ENCODE peak calls at places on chromosomes 7 and 10, in six cellular contexts. P is colonic mucosa, I is fibroblast of mammary gland, E is GM13976, D is brain microvascular endothelial cell, C is progenitor cell of endocrine pancreas. X is an unnamed sample.

GRCh38 chr7:155340071-155340531 is 42.4 kb downstream of the INSIG1 start:
- DNase-seq in E (no peak), P (no peak), I (no peak), C (no peak), D (no peak), X (no peak)

GRCh38 chr10:8416192-8416701 is 361.8 kb downstream of the GATA3 start:
- DNase-seq in P (no peak), C (no peak), I (no peak), E (peak; percentile 30), D (no peak), X (peak; percentile 56)

GRCh38 chr7:155190608-155191536 is 106.8 kb upstream of the INSIG1 start:
- DNase-seq in C (peak; percentile 73), E (peak; percentile 87), D (peak; percentile 36), P (peak; percentile 51), I (no peak), X (peak; percentile 81)

GRCh38 chr10:132527338-132528063 is 10.1 kb upstream of the INPP5A start:
- DNase-seq in C (no peak), P (no peak), D (no peak), E (no peak), I (peak; percentile 27), X (no peak)

GRCh38 chr7:33050425-33051318 is 11.9 kb downstream of the NT5C3A start:
- DNase-seq in C (no peak), P (peak; percentile 56), I (peak; percentile 69), D (peak; percentile 57), E (no peak), X (peak; percentile 19)

GRCh38 chr7:124085168-124085567 is 52.3 kb upstream of the TMEM229A start:
- DNase-seq in I (no peak), D (peak; percentile 29), C (no peak), P (peak; percentile 80), E (no peak), X (no peak)

GRCh38 chr7:155721056-155721455 is 76.6 kb downstream of the RBM33 start:
- DNase-seq in E (no peak), P (no peak), D (no peak), C (no peak), I (no peak), X (no peak)

GRCh38 chr7:100835903-100836811 is 8.8 kb upstream of the EPHB4 start:
- DNase-seq in C (no peak), D (no peak), I (no peak), P (peak; percentile 85), E (no peak), X (no peak)

GRCh38 chr10:49564461-49565009 is 25.6 kb upstream of the ERCC6 start:
- DNase-seq in I (no peak), P (no peak), C (no peak), E (no peak), D (no peak), X (no peak)

GRCh38 chr7:117759950-117760640 is 113.1 kb downstream of the CTTNBP2 start:
- DNase-seq in D (peak; percentile 30), C (no peak), I (peak; percentile 82), E (no peak), P (no peak), X (no peak)

GRCh38 chr7:1713502-1714484 is 43.7 kb downstream of the ELFN1 start:
- DNase-seq in E (no peak), C (peak; percentile 37), P (no peak), I (no peak), D (no peak), X (no peak)

GRCh38 chr10:19488592-19489280 is 327.5 kb upstream of the PLXDC2 start:
- DNase-seq in E (no peak), P (no peak), C (peak; percentile 49), D (no peak), I (peak; percentile 14), X (no peak)

GRCh38 chr7:149126662-149127321 is 668 bp upstream of the ZNF425 start:
- DNase-seq in D (no peak), C (peak; percentile 28), I (no peak), P (peak; percentile 49), E (peak; percentile 82), X (peak; percentile 76)

GRCh38 chr10:44004913-44005787 is 356.5 kb upstream of the ZNF32 start:
- DNase-seq in I (no peak), C (no peak), E (no peak), D (no peak), P (no peak), X (no peak)

GRCh38 chr7:129831424-129832058 is 121.2 kb downstream of the UBE2H start:
- DNase-seq in E (no peak), P (no peak), C (no peak), D (peak; percentile 79), I (peak; percentile 89), X (no peak)

GRCh38 chr7:8260871-8261707 is 878 bp downstream of the ICA1 start:
- DNase-seq in P (peak; percentile 74), I (no peak), C (peak; percentile 24), D (peak; percentile 0), E (peak; percentile 31), X (peak; percentile 42)

GRCh38 chr7:68640103-68640502 is 958.2 kb upstream of the AUTS2 start:
- DNase-seq in D (no peak), E (no peak), P (no peak), C (no peak), I (no peak), X (no peak)

DNA sequence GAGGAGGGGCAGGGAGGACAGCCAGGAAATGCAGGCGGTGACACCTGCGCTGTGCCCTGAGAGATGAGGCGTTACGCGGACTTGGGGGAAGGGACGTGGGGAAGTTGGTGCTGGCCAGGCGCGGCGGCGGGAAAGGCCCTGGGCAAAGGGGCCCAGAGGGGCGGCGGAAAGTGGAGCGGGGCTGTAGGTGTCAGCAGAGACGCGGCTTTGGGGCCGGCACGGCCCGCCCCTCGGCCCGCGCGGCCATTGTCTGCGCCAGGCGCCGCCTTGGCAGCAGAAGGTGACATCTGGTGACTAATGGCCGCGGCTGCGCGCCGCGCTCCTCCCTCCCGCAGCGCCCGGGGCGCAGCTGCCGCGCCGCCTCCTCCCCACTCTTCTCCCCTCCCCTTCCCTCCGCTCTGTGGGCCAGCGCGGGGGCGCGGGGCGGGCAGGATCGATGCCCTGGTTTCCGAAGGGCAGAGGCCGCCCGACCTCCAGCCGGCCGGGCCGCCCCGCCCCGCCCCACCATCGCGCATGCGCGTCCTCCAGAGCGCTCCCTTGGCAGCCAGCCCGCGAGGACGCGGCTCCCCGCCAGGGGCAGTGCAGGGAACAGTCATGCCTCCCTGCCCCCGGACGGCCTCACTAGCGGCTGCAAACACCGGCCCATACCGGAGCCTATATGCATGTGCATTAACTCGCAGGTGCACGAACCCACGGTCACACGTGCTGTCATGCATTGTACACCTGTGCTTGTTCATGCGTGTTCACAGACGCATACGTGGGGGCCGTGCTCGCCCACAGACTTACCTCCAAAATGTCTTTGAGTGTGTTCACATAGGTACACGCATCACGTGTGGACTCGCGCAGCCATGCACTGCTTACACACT is 269.6 kb downstream of the RPS24 start:
- DNase-seq in I (peak; percentile 87), C (peak; percentile 99), D (peak; percentile 62), E (peak; percentile 97), P (peak; percentile 95), X (peak; percentile 97)
- TF ChIP-seq CTCF in I (peak; percentile 42), C (peak; percentile 76), D (peak; percentile 69), E (peak; percentile 74), P (peak; percentile 79), X (peak; percentile 70)

GRCh38 chr7:75995996-75996395 is 1.6 kb upstream of the TMEM120A start:
- DNase-seq in C (no peak), D (no peak), P (no peak), I (no peak), E (no peak), X (no peak)

GRCh38 chr7:75995052-75995471 is 667 bp upstream of the TMEM120A start:
- DNase-seq in E (no peak), D (no peak), P (no peak), I (no peak), C (no peak), X (no peak)

GRCh38 chr7:75996476-75996875 is 2.1 kb upstream of the TMEM120A start:
- DNase-seq in C (no peak), D (no peak), P (no peak), I (no peak), E (no peak), X (no peak)

GRCh38 chr7:75993689-75994387 is 557 bp downstream of the TMEM120A start:
- DNase-seq in P (peak; percentile 65), D (peak; percentile 24), I (peak; percentile 66), E (peak; percentile 77), C (peak; percentile 38), X (peak; percentile 73)

DNA sequence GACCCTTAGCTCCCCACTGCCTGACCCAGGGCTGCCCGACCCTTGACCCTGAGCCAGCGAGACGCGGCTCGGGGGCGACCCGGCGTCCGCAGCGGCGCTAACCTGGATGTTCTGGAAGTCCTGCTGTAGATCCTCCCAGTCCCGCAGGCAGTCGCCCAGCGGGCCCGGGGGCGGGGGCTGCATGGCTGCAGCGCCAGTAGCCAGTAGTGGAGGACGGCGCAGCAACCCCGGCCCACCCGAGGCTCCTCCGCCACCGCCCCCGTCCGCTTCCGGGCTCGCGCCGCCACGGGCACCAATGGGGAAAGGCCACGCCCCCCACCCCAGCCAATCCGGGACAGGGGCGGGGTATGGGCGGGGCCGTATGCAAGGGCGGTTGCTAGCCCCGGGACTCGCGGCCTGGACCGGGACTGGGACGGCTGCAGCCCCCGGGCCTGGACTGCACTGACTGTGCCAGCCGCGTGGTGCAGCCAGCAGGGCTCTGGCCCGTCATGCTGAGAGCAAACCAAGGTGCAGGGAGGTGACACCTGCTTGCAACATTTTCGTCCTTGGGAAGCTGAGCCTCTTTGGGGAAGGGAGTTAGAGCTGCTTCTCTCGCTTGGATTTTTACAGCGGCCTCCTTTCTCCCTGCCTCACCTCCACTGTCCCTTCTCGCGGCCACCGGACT is at the start of gene TMEM120A:
- DNase-seq in D (peak; percentile 88), P (peak; percentile 97), E (peak; percentile 100), C (peak; percentile 94), I (peak; percentile 87), X (peak; percentile 100)
- TF ChIP-seq CTCF in D (peak; percentile 21), P (peak; percentile 16), E (peak; percentile 2), C (peak; percentile 42), I (no peak), X (no peak)

GRCh38 chr7:37973915-37974314 is 53.5 kb downstream of the EPDR1 start:
- DNase-seq in I (no peak), E (no peak), P (no peak), D (no peak), C (no peak), X (no peak)
- TF ChIP-seq CTCF in I (no peak), E (no peak), P (no peak), D (no peak), C (no peak), X (no peak)

GRCh38 chr7:18087687-18088078 is 60.0 kb upstream of the PRPS1L1 start:
- DNase-seq in C (no peak), P (no peak), E (peak; percentile 8), D (no peak), I (no peak), X (no peak)
- TF ChIP-seq CTCF in C (no peak), P (no peak), E (no peak), D (no peak), I (no peak), X (no peak)

GRCh38 chr10:119644215-119644826 is 6.9 kb upstream of the BAG3 start:
- DNase-seq in I (peak; percentile 88), P (no peak), C (no peak), E (no peak), D (no peak), X (no peak)
- TF ChIP-seq CTCF in I (peak; percentile 83), P (no peak), C (peak; percentile 24), E (no peak), D (peak; percentile 40), X (no peak)

X was measured in GM13977.